ENCODE peak calls at places on chromosomes 7 and 10, in four cellular contexts. D is lung microvascular endothelial cell, S is GM04504, M is T-cell. B is an unnamed sample.

GRCh38 chr7:42235734-42236133 is 1.3 kb downstream of the GLI3 start:
- DNase-seq in S (no peak), M (no peak), D (no peak), B (no peak)

GRCh38 chr7:86295526-86295925 is 348.2 kb upstream of the GRM3 start:
- DNase-seq in M (no peak), S (no peak), D (no peak), B (no peak)

GRCh38 chr10:43121444-43121843 is 16.8 kb upstream of the CSGALNACT2 start:
- DNase-seq in M (no peak), D (no peak), S (no peak), B (no peak)

GRCh38 chr10:88408111-88408510 is 175.0 kb downstream of the RNLS start:
- DNase-seq in M (no peak), D (no peak), S (no peak), B (no peak)

GRCh38 chr7:117612637-117613036 is 132.8 kb downstream of the CFTR start:
- DNase-seq in M (no peak), S (no peak), D (no peak), B (no peak)

GRCh38 chr7:24980695-24981543 is 941 bp upstream of the OSBPL3 start:
- DNase-seq in M (peak), S (no peak), D (peak), B (no peak)

GRCh38 chr10:24989867-24990266 is 26.1 kb downstream of the ENKUR start:
- DNase-seq in D (peak), S (peak), M (no peak), B (no peak)

GRCh38 chr7:35992436-35992835 is 160.6 kb upstream of the EEPD1 start:
- DNase-seq in D (no peak), S (no peak), M (no peak), B (no peak)

GRCh38 chr7:114784177-114784576 is 137.7 kb upstream of the MDFIC start:
- DNase-seq in S (no peak), D (peak), M (no peak), B (peak)

GRCh38 chr7:74993121-74993520 is 28.6 kb downstream of the CASTOR2 start:
- DNase-seq in M (no peak), S (no peak), D (no peak), B (no peak)

GRCh38 chr7:151125459-151125834 is 39.2 kb downstream of the AGAP3 start:
- DNase-seq in S (no peak), D (no peak), M (no peak), B (no peak)

GRCh38 chr7:82507365-82507975 is 63.9 kb upstream of the CACNA2D1 start:
- DNase-seq in M (no peak), D (no peak), S (no peak), B (no peak)

GRCh38 chr10:5525581-5526271 is 965 bp downstream of the CALML3 start:
- DNase-seq in S (no peak), D (no peak), M (no peak), B (no peak)

GRCh38 chr10:97612386-97612785 is 20.9 kb downstream of the MORN4 start:
- DNase-seq in S (peak), M (no peak), D (peak), B (peak)

GRCh38 chr7:99123571-99124033 is 20.3 kb downstream of the SMURF1 start:
- DNase-seq in M (no peak), S (no peak), D (peak), B (peak)

GRCh38 chr7:83468251-83468739 is 180.6 kb downstream of the SEMA3E start:
- DNase-seq in D (peak), S (peak), M (no peak), B (peak)

GRCh38 chr7:30842542-30843451 is 68.9 kb upstream of the AQP1 start:
- DNase-seq in S (no peak), D (no peak), M (no peak), B (no peak)

GRCh38 chr7:62361-63116 is 129.8 kb upstream of the FAM20C start:
- DNase-seq in M (no peak), S (no peak), D (no peak), B (no peak)

GRCh38 chr10:29409241-29410051 is 120.6 kb downstream of the LYZL1 start:
- DNase-seq in D (peak), S (peak), M (no peak), B (peak)

GRCh38 chr10:78657622-78658165 is 411.1 kb upstream of the ZMIZ1 start:
- DNase-seq in S (peak), D (peak), M (no peak), B (peak)

GRCh38 chr10:132383026-132383565 is 13.9 kb upstream of the PWWP2B start:
- DNase-seq in D (no peak), S (no peak), M (no peak), B (no peak)

GRCh38 chr10:78335691-78336401 is 302.2 kb downstream of the RPS24 start:
- DNase-seq in S (no peak), D (peak), M (no peak), B (peak)

GRCh38 chr10:49255883-49256282 is 43.1 kb upstream of the C10orf71 start:
- DNase-seq in D (no peak), S (no peak), M (no peak), B (no peak)